ENCODE peak calls at places on chromosomes 12 and 14, in ten cellular contexts. M is iris pigment epithelial cell; A is KG1; F is nucleus accumbens; H is naive thymus-derived CD8-positive, alpha-beta T cell; C is H9; N is progenitor cell of endocrine pancreas; S is activated CD4-positive, alpha-beta T cell treated with anti-CD3 and anti-CD28 coated beads for 24 hours; Q is HFF-Myc; P is A673. R is an unnamed sample.

GRCh38 chr14:49960453-49960852 is 67.6 kb downstream of the ARF6 start:
- DNase-seq in M (no peak), A (no peak), F (no peak), H (no peak), C (no peak), N (no peak), S (no peak), Q (no peak), P (no peak), R (no peak)

GRCh38 chr12:87140257-87140656 is 884.1 kb upstream of the MGAT4C start:
- DNase-seq in M (peak; percentile 91), A (no peak), F (no peak), H (no peak), C (no peak), N (no peak), S (no peak), Q (no peak), P (no peak), R (no peak)

GRCh38 chr14:35932659-35933159 is 106.6 kb downstream of the BRMS1L start:
- DNase-seq in M (no peak), A (no peak), F (no peak), H (no peak), C (no peak), N (no peak), S (peak; percentile 7), Q (no peak), P (no peak), R (no peak)

GRCh38 chr14:38405851-38406630 is 150.1 kb upstream of the CLEC14A start:
- DNase-seq in M (peak; percentile 83), A (no peak), F (no peak), H (no peak), C (peak; percentile 39), N (no peak), S (no peak), Q (no peak), P (peak; percentile 74), R (no peak)

GRCh38 chr12:111367661-111368221 is 1.2 kb downstream of the PHETA1 start:
- DNase-seq in M (peak; percentile 39), A (no peak), F (no peak), H (no peak), C (no peak), N (no peak), S (no peak), Q (no peak), P (no peak), R (no peak)

GRCh38 chr14:29558516-29558915 is 369.1 kb downstream of the PRKD1 start:
- DNase-seq in M (peak; percentile 80), A (no peak), F (no peak), H (no peak), C (no peak), N (no peak), S (no peak), Q (no peak), P (no peak), R (no peak)

GRCh38 chr12:108768591-108769500 is 37.5 kb upstream of the CORO1C start:
- DNase-seq in M (no peak), A (no peak), F (no peak), H (peak; percentile 11), C (peak; percentile 88), N (peak; percentile 28), S (no peak), Q (no peak), P (peak; percentile 39), R (peak; percentile 51)

GRCh38 chr14:53621433-53621832 is 335.2 kb downstream of the BMP4 start:
- DNase-seq in M (no peak), A (no peak), F (no peak), H (no peak), C (no peak), N (no peak), S (no peak), Q (no peak), P (no peak), R (no peak)

GRCh38 chr12:105076098-105076497 is 8.2 kb downstream of the ALDH1L2 start:
- DNase-seq in M (peak; percentile 81), A (no peak), F (no peak), H (no peak), C (no peak), N (no peak), S (no peak), Q (no peak), P (no peak), R (no peak)

GRCh38 chr12:47808574-47809380 is 10.9 kb downstream of the HDAC7 start:
- DNase-seq in M (peak; percentile 62), A (peak; percentile 61), F (no peak), H (no peak), C (no peak), N (no peak), S (no peak), Q (no peak), P (no peak), R (no peak)

GRCh38 chr12:122909442-122910288 is 13.7 kb upstream of the VPS37B start:
- DNase-seq in M (no peak), A (no peak), F (peak; percentile 71), H (no peak), C (peak; percentile 69), N (no peak), S (no peak), Q (no peak), P (peak; percentile 33), R (peak; percentile 42)

GRCh38 chr14:98393527-98393926 is 878.5 kb downstream of the BCL11B start:
- DNase-seq in M (no peak), A (no peak), F (no peak), H (no peak), C (no peak), N (no peak), S (no peak), Q (no peak), P (no peak), R (no peak)

GRCh38 chr12:16520328-16520727 is 85.6 kb downstream of the LMO3 start:
- DNase-seq in M (peak; percentile 2), A (no peak), F (no peak), H (no peak), C (no peak), N (no peak), S (no peak), Q (no peak), P (no peak), R (no peak)

GRCh38 chr12:6383572-6384498 is at the start of gene LTBR:
- DNase-seq in M (peak; percentile 94), A (no peak), F (peak; percentile 31), H (no peak), C (peak; percentile 82), N (peak; percentile 60), S (no peak), Q (peak; percentile 41), P (peak; percentile 86), R (peak; percentile 98)

GRCh38 chr14:70318635-70319013 is 40.9 kb downstream of the COX16 start:
- DNase-seq in M (no peak), A (no peak), F (no peak), H (no peak), C (no peak), N (no peak), S (no peak), Q (no peak), P (no peak), R (no peak)

GRCh38 chr12:30257614-30258013 is 438.1 kb downstream of the IPO8 start:
- DNase-seq in M (peak; percentile 1), A (no peak), F (no peak), H (no peak), C (no peak), N (no peak), S (no peak), Q (no peak), P (no peak), R (no peak)

GRCh38 chr14:52015411-52016030 is 26.2 kb downstream of the RTRAF start:
- DNase-seq in M (peak; percentile 45), A (no peak), F (peak; percentile 37), H (no peak), C (peak; percentile 67), N (no peak), S (no peak), Q (no peak), P (peak; percentile 55), R (no peak)

GRCh38 chr12:107631715-107632114 is 53.9 kb upstream of the PWP1 start:
- DNase-seq in M (no peak), A (no peak), F (no peak), H (no peak), C (no peak), N (no peak), S (no peak), Q (no peak), P (no peak), R (no peak)

GRCh38 chr12:111244673-111245072 is 124.2 kb downstream of the PHETA1 start:
- DNase-seq in M (no peak), A (no peak), F (no peak), H (no peak), C (no peak), N (no peak), S (no peak), Q (no peak), P (no peak), R (no peak)

GRCh38 chr12:71797506-71797905 is 42.1 kb upstream of the TBC1D15 start:
- DNase-seq in M (no peak), A (no peak), F (no peak), H (no peak), C (no peak), N (no peak), S (no peak), Q (no peak), P (no peak), R (no peak)

GRCh38 chr14:73461478-73462077 is 3.2 kb upstream of the NUMB start:
- DNase-seq in M (no peak), A (no peak), F (no peak), H (no peak), C (no peak), N (no peak), S (no peak), Q (no peak), P (no peak), R (no peak)

GRCh38 chr14:23052182-23052623 is 5.1 kb downstream of the CDH24 start:
- DNase-seq in M (no peak), A (no peak), F (no peak), H (no peak), C (peak; percentile 73), N (no peak), S (no peak), Q (no peak), P (peak; percentile 44), R (no peak)

GRCh38 chr12:92927436-92928116 is 1.5 kb downstream of the EEA1 start:
- DNase-seq in M (peak; percentile 81), A (no peak), F (no peak), H (no peak), C (no peak), N (no peak), S (no peak), Q (peak; percentile 49), P (peak; percentile 56), R (no peak)

GRCh38 chr12:96237465-96238077 is 43.4 kb downstream of the ELK3 start:
- DNase-seq in M (peak; percentile 98), A (peak; percentile 25), F (no peak), H (no peak), C (no peak), N (no peak), S (peak; percentile 28), Q (peak; percentile 89), P (no peak), R (peak; percentile 77)

GRCh38 chr14:32201816-32202467 is at the start of gene RNU6-7:
- DNase-seq in M (no peak), A (no peak), F (no peak), H (peak; percentile 11), C (peak; percentile 42), N (peak; percentile 14), S (peak; percentile 14), Q (no peak), P (peak; percentile 75), R (peak; percentile 25)

GRCh38 chr12:12181516-12181915 is 85.3 kb downstream of the LRP6 start:
- DNase-seq in M (peak; percentile 33), A (no peak), F (no peak), H (no peak), C (no peak), N (no peak), S (no peak), Q (no peak), P (peak; percentile 36), R (no peak)

GRCh38 chr14:23614395-23614828 is 21.8 kb upstream of the DHRS2 start:
- DNase-seq in M (no peak), A (no peak), F (no peak), H (no peak), C (no peak), N (no peak), S (no peak), Q (no peak), P (no peak), R (no peak)

GRCh38 chr12:77031745-77032144 is 33.6 kb downstream of the E2F7 start:
- DNase-seq in M (peak; percentile 54), A (no peak), F (no peak), H (no peak), C (no peak), N (no peak), S (no peak), Q (no peak), P (no peak), R (no peak)

R was measured in left cardiac atrium.